ENCODE peak calls at places on chromosomes 4 and X, in seven cellular contexts. A is A549, S is prostate gland, K is HCT116, P is Peyer's patch, J is right lobe of liver, G is IMR-90. U is an unnamed sample. For H3K4me1 and H3K9me3, the result is how much of the 10 kb centered on the place peaks cover.

GRCh38 chr4:32148120-32148666 is 1428.0 kb downstream of the PCDH7 start:
- DNase-seq in A (no peak), S (no peak), K (no peak), P (no peak), J (no peak), G (no peak), U (no peak)

GRCh38 chr4:113312529-113312928 is 263.1 kb downstream of the ANK2 start:
- DNase-seq in A (no peak), S (no peak), K (no peak), P (no peak), J (no peak), G (no peak), U (no peak)

GRCh38 chr4:76078033-76078613 is 3.6 kb downstream of the ART3 start:
- DNase-seq in A (no peak), S (no peak), K (no peak), P (no peak), J (no peak), G (no peak), U (no peak)

GRCh38 chr4:150385606-150386005 is 196.3 kb upstream of the MAB21L2 start:
- DNase-seq in A (no peak), S (no peak), K (no peak), P (no peak), J (no peak), G (peak), U (no peak)

GRCh38 chrX:9829308-9830267 is 43.4 kb downstream of the SHROOM2 start:
- DNase-seq in A (peak), S (no peak), K (peak), P (no peak), J (no peak), G (peak), U (no peak)

GRCh38 chr4:74284074-74284473 is 24.2 kb upstream of the EPGN start:
- DNase-seq in A (no peak), S (no peak), K (peak), P (no peak), J (no peak), G (peak), U (no peak)

GRCh38 chr4:141329174-141329569 is 108.5 kb downstream of the ZNF330 start:
- DNase-seq in A (no peak), S (peak), K (no peak), P (no peak), J (no peak), G (peak), U (no peak)

GRCh38 chrX:5265324-5265723 is 963.3 kb downstream of the NLGN4X start:
- DNase-seq in A (no peak), S (peak), K (no peak), P (no peak), J (no peak), G (no peak), U (no peak)

GRCh38 chrX:47574609-47575325 is 7.5 kb upstream of the TIMP1 start:
- DNase-seq in A (no peak), S (no peak), K (no peak), P (no peak), J (no peak), G (no peak), U (no peak)

DNA sequence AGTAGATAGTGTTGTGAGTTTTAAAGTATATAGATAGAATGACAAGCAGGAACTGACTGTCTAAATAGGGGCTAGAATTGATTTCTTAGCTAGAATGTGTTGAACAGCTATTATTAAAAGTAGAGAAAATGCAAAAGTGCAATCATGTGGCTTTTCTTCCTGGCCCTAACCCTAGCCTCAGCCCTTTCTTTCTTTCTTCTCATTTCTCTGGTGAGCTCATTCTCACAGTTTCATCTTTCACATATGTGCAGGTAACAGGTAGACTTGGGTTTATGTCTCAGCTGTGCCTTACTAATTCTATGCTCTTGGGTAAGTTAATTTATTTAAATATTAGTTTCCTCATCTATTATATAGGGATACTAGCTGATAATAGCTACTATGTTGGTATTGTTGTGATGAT is 24.9 kb downstream of the FGF2 start:
- DNase-seq in A (no peak), S (no peak), K (no peak), P (no peak), J (no peak), G (no peak), U (no peak)
- H3K4me1 ChIP-seq in A (half or more), S (under half), K (under half), P (under half), J (under half), G (under half), U (under half)

GRCh38 chrX:154004315-154004714 is 15.4 kb downstream of the IRAK1 start:
- DNase-seq in A (no peak), S (no peak), K (no peak), P (no peak), J (no peak), G (no peak), U (no peak)

GRCh38 chrX:154006965-154007364 is 12.7 kb downstream of the IRAK1 start:
- DNase-seq in A (no peak), S (no peak), K (no peak), P (no peak), J (no peak), G (no peak), U (no peak)

GRCh38 chrX:153999359-154000037 is 20.2 kb downstream of the IRAK1 start:
- DNase-seq in A (no peak), S (no peak), K (no peak), P (no peak), J (no peak), G (no peak), U (no peak)

GRCh38 chrX:154000051-154000450 is 19.7 kb downstream of the IRAK1 start:
- DNase-seq in A (no peak), S (no peak), K (no peak), P (no peak), J (no peak), G (no peak), U (no peak)

DNA sequence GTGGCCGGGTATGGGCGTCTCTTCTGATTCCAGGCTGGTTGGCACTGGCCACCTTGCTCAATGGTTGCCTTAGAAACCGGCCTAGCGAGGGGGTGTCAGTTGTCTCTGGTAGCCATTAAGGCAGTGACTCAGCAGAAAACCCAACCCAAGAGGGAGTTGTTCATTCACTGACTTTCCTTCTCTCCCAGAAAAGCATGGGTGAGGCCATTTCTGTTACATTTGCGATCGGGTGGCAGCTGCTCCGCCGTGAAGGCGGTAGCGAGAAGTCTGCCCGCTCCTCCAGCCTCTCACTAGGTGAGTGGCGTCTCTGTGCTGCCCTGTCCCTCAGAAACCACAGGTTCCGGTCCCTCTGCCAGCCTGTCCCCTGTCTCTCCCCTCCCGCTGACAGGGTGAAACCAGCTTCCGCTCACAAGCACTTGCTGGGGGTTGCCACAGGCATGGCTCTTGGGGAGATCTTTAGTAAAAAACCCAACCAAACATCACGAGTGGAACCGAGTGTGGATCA is 17.4 kb downstream of the IRAK1 start:
- DNase-seq in A (no peak), S (no peak), K (no peak), P (no peak), J (no peak), G (peak), U (no peak)
- TF ChIP-seq POLR2A in A (no peak), S (no peak), K (no peak), P (no peak), J (no peak), G (no peak), U (no peak)

DNA sequence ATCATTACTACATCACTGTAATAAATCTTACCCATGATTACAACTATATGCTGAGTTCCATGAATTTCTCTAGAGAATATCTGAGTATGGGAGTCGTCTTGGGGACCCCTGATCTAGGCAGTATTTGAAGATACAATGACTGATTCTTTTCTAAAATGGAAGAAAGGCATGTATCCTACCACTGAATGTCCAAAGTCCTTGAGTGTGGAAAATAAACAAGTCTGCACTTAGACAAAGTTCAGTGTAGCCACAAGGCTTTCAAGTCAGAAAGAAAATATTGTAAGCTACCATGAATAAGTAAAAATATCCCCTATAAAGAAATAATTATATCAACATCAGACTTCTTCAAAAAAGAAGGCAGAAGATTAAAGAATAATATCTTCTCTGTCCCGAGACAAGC is 42.4 kb downstream of the ZNF674 start:
- DNase-seq in A (no peak), S (no peak), K (no peak), P (no peak), J (no peak), G (no peak), U (no peak)
- H3K9me3 ChIP-seq in A (half or more), S (under half), K (under half), P (under half), J (under half), G (under half), U (under half)

GRCh38 chr4:17595471-17596005 is 18.5 kb downstream of the LAP3 start:
- DNase-seq in A (no peak), S (no peak), K (no peak), P (no peak), J (no peak), G (no peak), U (no peak)
- H3K4me1 ChIP-seq in A (under half), S (under half), K (under half), P (under half), J (under half), G (under half), U (under half)

DNA sequence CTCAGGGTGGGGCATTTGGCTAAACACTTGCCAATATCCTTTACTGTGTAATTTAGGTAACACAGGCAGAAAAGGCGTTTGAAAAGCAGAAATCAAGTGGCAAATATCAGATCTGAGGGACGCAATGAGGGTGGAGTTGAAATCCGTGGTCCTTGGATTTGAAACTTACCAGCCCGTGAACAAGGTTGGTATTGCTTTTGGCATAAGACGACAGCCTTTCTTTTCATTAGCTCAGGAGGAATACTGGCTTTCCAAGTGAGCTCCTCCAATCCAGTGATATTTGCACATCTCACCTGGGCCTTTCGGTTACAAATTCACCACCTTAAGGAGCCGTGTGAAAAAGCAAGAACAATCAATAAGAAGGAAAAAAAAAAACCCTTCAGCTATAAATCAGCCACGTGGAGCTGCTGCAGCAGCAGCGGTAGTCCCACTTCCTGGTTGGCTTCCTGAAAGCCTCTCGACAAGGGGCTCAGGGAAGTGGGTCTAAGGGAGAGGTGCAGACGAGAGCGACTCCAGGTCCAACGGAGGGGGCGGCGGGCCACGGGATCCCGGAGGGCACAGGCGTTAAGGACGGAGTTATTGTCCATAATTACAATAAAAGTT is 717 bp upstream of the GALNT7 start:
- DNase-seq in A (peak), S (peak), K (peak), P (no peak), J (peak), G (peak), U (no peak)
- TF ChIP-seq POLR2A in A (no peak), S (no peak), K (no peak), P (peak), J (no peak), G (no peak), U (no peak)

GRCh38 chr4:71830-72229 is 18.7 kb downstream of the ZNF595 start:
- DNase-seq in A (no peak), S (no peak), K (no peak), P (no peak), J (no peak), G (no peak), U (no peak)
- H3K9me3 ChIP-seq in A (half or more), S (under half), K (under half), P (under half), J (under half), G (under half), U (half or more)

GRCh38 chrX:120453985-120454384 is 15.1 kb downstream of the LAMP2 start:
- DNase-seq in A (no peak), S (no peak), K (no peak), P (no peak), J (no peak), G (no peak), U (no peak)

GRCh38 chrX:120462370-120462769 is 6.7 kb downstream of the LAMP2 start:
- DNase-seq in A (no peak), S (no peak), K (no peak), P (no peak), J (no peak), G (no peak), U (no peak)

GRCh38 chrX:120456973-120457372 is 12.1 kb downstream of the LAMP2 start:
- DNase-seq in A (no peak), S (no peak), K (no peak), P (no peak), J (no peak), G (peak), U (no peak)

GRCh38 chrX:120459313-120459712 is 9.8 kb downstream of the LAMP2 start:
- DNase-seq in A (no peak), S (no peak), K (no peak), P (no peak), J (no peak), G (no peak), U (no peak)

GRCh38 chrX:120457766-120458180 is 11.3 kb downstream of the LAMP2 start:
- DNase-seq in A (no peak), S (peak), K (no peak), P (no peak), J (no peak), G (peak), U (no peak)
- H3K4me1 ChIP-seq in A (under half), S (under half), K (under half), P (under half), J (under half), G (under half), U (under half)

GRCh38 chrX:74291964-74292891 is 11.8 kb upstream of the ZCCHC13 start:
- DNase-seq in A (peak), S (peak), K (peak), P (peak), J (peak), G (peak), U (peak)

GRCh38 chrX:74297766-74298165 is 6.2 kb upstream of the ZCCHC13 start:
- DNase-seq in A (no peak), S (no peak), K (no peak), P (no peak), J (no peak), G (no peak), U (no peak)

GRCh38 chrX:74291577-74291963 is 12.4 kb upstream of the ZCCHC13 start:
- DNase-seq in A (no peak), S (no peak), K (no peak), P (no peak), J (no peak), G (no peak), U (no peak)

GRCh38 chrX:74295102-74295501 is 8.9 kb upstream of the ZCCHC13 start:
- DNase-seq in A (no peak), S (no peak), K (no peak), P (no peak), J (no peak), G (no peak), U (no peak)

DNA sequence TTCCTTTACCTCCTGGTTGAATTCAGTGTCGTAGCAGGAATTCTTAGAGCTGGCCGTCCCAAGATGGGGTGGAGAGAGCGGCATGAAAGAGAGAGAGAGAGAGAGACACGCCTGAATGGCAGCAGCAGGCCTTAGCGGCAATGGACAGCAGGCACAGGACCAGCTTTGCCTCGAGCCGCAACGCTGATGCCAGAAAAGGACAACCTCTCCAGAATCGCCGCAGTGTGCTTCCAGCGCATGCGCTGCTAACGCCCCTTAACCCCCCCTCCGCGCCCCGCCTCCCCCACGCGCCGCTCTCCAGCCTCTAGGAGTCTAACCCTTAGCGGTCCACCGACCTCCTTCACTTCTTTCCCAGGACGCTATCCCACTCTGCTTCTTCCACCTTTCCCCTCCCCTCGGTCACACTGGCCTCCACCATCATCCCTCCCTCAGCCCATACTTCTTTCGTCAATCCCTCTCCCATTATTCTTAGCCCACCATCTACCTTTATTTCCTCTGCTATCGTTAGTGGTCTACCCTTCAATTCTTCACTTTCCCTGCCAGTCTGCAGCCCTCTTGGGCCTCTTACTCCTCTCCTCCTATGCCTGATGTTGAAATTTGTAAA is 10.5 kb upstream of the ZCCHC13 start:
- DNase-seq in A (peak), S (peak), K (peak), P (peak), J (peak), G (peak), U (peak)
- TF ChIP-seq POLR2A in A (peak), S (peak), K (peak), P (no peak), J (peak), G (no peak), U (no peak)

GRCh38 chr4:147984778-147985138 is 252.9 kb downstream of the ARHGAP10 start:
- DNase-seq in A (no peak), S (no peak), K (no peak), P (no peak), J (no peak), G (no peak), U (no peak)
- H3K9me3 ChIP-seq in A (under half), S (under half), K (under half), P (under half), J (under half), G (under half), U (under half)

DNA sequence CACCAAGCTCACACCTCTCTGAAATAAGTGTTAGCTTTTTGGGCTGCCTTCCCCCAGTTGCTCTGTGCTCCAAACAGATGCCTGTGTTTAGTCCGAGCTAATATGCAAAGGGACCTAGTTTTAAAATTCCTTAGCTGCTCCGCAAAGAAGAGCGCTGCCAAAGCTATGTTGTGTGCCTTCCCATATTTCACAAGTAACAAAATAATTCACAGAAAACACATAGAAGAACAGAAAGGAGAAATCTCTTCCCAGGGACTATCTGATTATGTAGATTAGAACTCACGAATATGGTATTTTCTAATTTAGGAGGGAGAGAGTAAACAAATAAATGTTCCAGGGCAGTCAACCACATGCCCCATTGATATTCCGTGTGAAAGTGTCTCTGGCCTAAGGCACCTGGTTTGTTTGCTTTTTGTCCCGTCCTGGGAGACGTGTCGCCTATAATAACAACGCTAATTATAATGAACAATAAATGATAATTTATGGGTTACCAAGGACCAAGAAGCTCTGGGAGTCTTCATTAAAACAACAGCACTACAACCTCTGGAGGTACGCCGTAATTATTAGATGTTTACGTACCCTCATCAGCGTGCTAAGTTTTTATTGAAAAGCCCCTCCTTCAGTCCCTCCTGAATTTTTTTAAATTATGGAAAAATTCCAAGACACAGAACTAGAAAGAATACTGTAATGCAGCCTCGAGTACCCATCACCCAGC is 1.2 kb upstream of the CCNG2 start:
- DNase-seq in A (no peak), S (no peak), K (no peak), P (no peak), J (no peak), G (no peak), U (no peak)
- H3K4me1 ChIP-seq in A (under half), S (under half), K (under half), P (under half), J (under half), G (under half), U (under half)

U was measured in esophagus muscularis mucosa.